ENCODE peak calls at places on chromosomes 6 and 20, in four cellular contexts. H is NCI-H1092 treated with DMSO at 0.1 percent for 48 hours; X is GM03348; E is activated CD8-positive, alpha-beta memory T cell treated with anti-CD3 and anti-CD28 coated beads, Interleukin-2, amount 50 U/mL, for 4 hours. B is an unnamed sample.

GRCh38 chr20:43771791-43772190 is 45.0 kb upstream of the GTSF1L start:
- DNase-seq in X (no peak), H (no peak), E (no peak), B (no peak)

GRCh38 chr6:37783831-37784584 is 35.5 kb upstream of the ZFAND3 start:
- DNase-seq in H (peak; percentile 75), E (peak; percentile 25), X (peak; percentile 74), B (no peak)

GRCh38 chr6:35794536-35795452 is 2.3 kb downstream of the CLPS start:
- DNase-seq in E (no peak), H (no peak), X (no peak), B (peak; percentile 40)

GRCh38 chr20:11178946-11179654 is 505.3 kb upstream of the JAG1 start:
- DNase-seq in X (peak; percentile 40), H (no peak), E (no peak), B (no peak)

GRCh38 chr6:146650799-146651481 is 52.2 kb downstream of the ADGB start:
- DNase-seq in X (peak; percentile 7), E (no peak), H (no peak), B (no peak)

GRCh38 chr6:52543729-52544324 is 33.0 kb downstream of the TRAM2 start:
- DNase-seq in X (peak; percentile 45), H (no peak), E (no peak), B (no peak)

GRCh38 chr20:39967806-39968205 is 721.2 kb downstream of the MAFB start:
- DNase-seq in X (no peak), H (no peak), E (no peak), B (no peak)

GRCh38 chr6:34745277-34746103 is 11.8 kb upstream of the SNRPC start:
- DNase-seq in X (no peak), E (no peak), H (no peak), B (no peak)

GRCh38 chr6:100446922-100447899 is 17.5 kb downstream of the SIM1 start:
- DNase-seq in H (no peak), E (no peak), X (no peak), B (no peak)

GRCh38 chr6:7727150-7727950 is 1.5 kb downstream of the BMP6 start:
- DNase-seq in X (peak; percentile 44), E (no peak), H (no peak), B (no peak)

GRCh38 chr20:25987073-25987927 is 290.6 kb upstream of the ZNF337 start:
- DNase-seq in X (peak; percentile 59), E (peak; percentile 49), H (peak; percentile 67), B (no peak)

GRCh38 chr6:36660771-36661471 is 17.6 kb upstream of the CDKN1A start:
- DNase-seq in X (peak; percentile 50), E (no peak), H (no peak), B (no peak)

GRCh38 chr6:101226677-101227135 is 166.8 kb upstream of the GRIK2 start:
- DNase-seq in H (peak; percentile 7), X (no peak), E (no peak), B (peak; percentile 57)

GRCh38 chr6:44608175-44608574 is 220.7 kb downstream of the CDC5L start:
- DNase-seq in X (no peak), E (no peak), H (no peak), B (no peak)

GRCh38 chr6:150685860-150686259 is 86.2 kb downstream of the PLEKHG1 start:
- DNase-seq in H (peak; percentile 19), E (peak; percentile 45), X (peak; percentile 21), B (peak; percentile 71)

GRCh38 chr6:132364249-132364648 is 37.0 kb downstream of the MOXD1 start:
- DNase-seq in X (no peak), E (no peak), H (no peak), B (no peak)

GRCh38 chr6:33199687-33200233 is 705 bp downstream of the RXRB start:
- DNase-seq in X (peak; percentile 88), E (peak; percentile 63), H (no peak), B (no peak)

GRCh38 chr6:107323133-107323785 is 136.1 kb downstream of the PDSS2 start:
- DNase-seq in X (peak; percentile 24), E (no peak), H (no peak), B (no peak)

GRCh38 chr20:34516874-34517542 is 786 bp downstream of the DYNLRB1 start:
- DNase-seq in H (peak; percentile 45), E (peak; percentile 26), X (peak; percentile 39), B (no peak)

GRCh38 chr6:116624036-116624805 is 7.9 kb downstream of the RSPH4A start:
- DNase-seq in E (no peak), H (no peak), X (no peak), B (no peak)

GRCh38 chr6:56246941-56247653 is at the start of gene COL21A1:
- DNase-seq in E (no peak), X (peak; percentile 52), H (no peak), B (no peak)

GRCh38 chr6:31528307-31528777 is 420 bp upstream of the MCCD1 start:
- DNase-seq in X (no peak), E (no peak), H (no peak), B (no peak)

GRCh38 chr20:4383966-4384365 is 337.7 kb upstream of the PRND start:
- DNase-seq in E (no peak), H (no peak), X (no peak), B (no peak)

GRCh38 chr6:93376026-93376540 is 43.3 kb downstream of the EPHA7 start:
- DNase-seq in H (no peak), X (no peak), E (no peak), B (no peak)

GRCh38 chr20:44572551-44573500 is 9.6 kb upstream of the PKIG start:
- DNase-seq in H (no peak), E (no peak), X (peak; percentile 84), B (no peak)

GRCh38 chr20:18638768-18639167 is 50.9 kb downstream of the DTD1 start:
- DNase-seq in X (peak; percentile 29), H (no peak), E (no peak), B (no peak)

GRCh38 chr6:25050356-25050755 is 114.6 kb upstream of the RIPOR2 start:
- DNase-seq in E (peak; percentile 57), H (no peak), X (peak; percentile 42), B (peak; percentile 66)

GRCh38 chr6:158560787-158561246 is 926 bp downstream of the TMEM181 start:
- DNase-seq in E (no peak), H (no peak), X (peak; percentile 66), B (peak; percentile 64)

GRCh38 chr20:25017257-25017803 is 24.8 kb upstream of the APMAP start:
- DNase-seq in X (no peak), H (no peak), E (no peak), B (no peak)

GRCh38 chr6:32954983-32955802 is 2.3 kb upstream of the HLA-DMA start:
- DNase-seq in H (no peak), E (no peak), X (no peak), B (no peak)

GRCh38 chr20:768426-768978 is at the start of gene SLC52A3:
- DNase-seq in X (no peak), H (no peak), E (no peak), B (peak; percentile 89)

GRCh38 chr20:62900692-62901584 is 25.4 kb downstream of the DIDO1 start:
- DNase-seq in H (no peak), X (no peak), E (no peak), B (no peak)

GRCh38 chr6:125300992-125301434 is 754 bp downstream of the HDDC2 start:
- DNase-seq in E (no peak), H (peak; percentile 43), X (peak; percentile 47), B (no peak)

B was measured in Peyer's patch.